ENCODE peak calls at places on chromosomes 4 and X, in nine cellular contexts. I is IMR-90, Y is lower leg skin, Q is stomach, R is right lobe of liver, V is ovary, S is transverse colon, L is uterus, W is adrenal gland. O is an unnamed sample.

GRCh38 chr4:1349359-1350168 is 2.6 kb downstream of the UVSSA start:
- DNase-seq in S (no peak), W (no peak), L (no peak), R (peak; percentile 50), V (no peak), I (no peak), Q (no peak), Y (no peak), O (no peak)

GRCh38 chrX:21398424-21398823 is 24.2 kb downstream of the CNKSR2 start:
- DNase-seq in Q (no peak), L (no peak), W (no peak), R (no peak), S (no peak), V (no peak), I (no peak), Y (no peak), O (no peak)

GRCh38 chr4:96103086-96103485 is 263.2 kb downstream of the PDHA2 start:
- DNase-seq in L (no peak), S (no peak), V (no peak), I (no peak), Q (no peak), Y (no peak), R (no peak), W (no peak), O (no peak)

GRCh38 chr4:38455092-38455855 is 208.7 kb upstream of the KLF3 start:
- DNase-seq in V (no peak), Y (no peak), L (no peak), Q (no peak), I (no peak), S (no peak), R (no peak), W (no peak), O (no peak)

GRCh38 chr4:3262208-3263052 is 13.5 kb downstream of the MSANTD1 start:
- DNase-seq in V (no peak), W (no peak), I (no peak), Y (no peak), S (peak; percentile 3), R (no peak), Q (peak; percentile 17), L (no peak), O (peak; percentile 42)

GRCh38 chr4:52551487-52551886 is 107.6 kb downstream of the USP46 start:
- DNase-seq in Y (no peak), I (no peak), Q (no peak), W (peak; percentile 62), S (no peak), V (peak; percentile 54), L (no peak), R (no peak), O (no peak)

GRCh38 chrX:150693782-150694574 is 782 bp downstream of the MTMR1 start:
- DNase-seq in L (no peak), Y (peak; percentile 64), Q (peak; percentile 66), S (peak; percentile 80), W (peak; percentile 48), V (peak; percentile 30), I (peak; percentile 79), R (peak; percentile 64), O (peak; percentile 83)

GRCh38 chr4:165606465-165607205 is 227.8 kb downstream of the CPE start:
- DNase-seq in Q (no peak), L (no peak), V (no peak), Y (no peak), W (no peak), I (no peak), R (no peak), S (no peak), O (no peak)

GRCh38 chr4:128908735-128909134 is 99.2 kb downstream of the JADE1 start:
- DNase-seq in W (no peak), Q (no peak), S (no peak), V (no peak), L (no peak), R (no peak), Y (no peak), I (peak; percentile 4), O (no peak)

GRCh38 chr4:140239311-140239710 is 85.3 kb upstream of the MAML3 start:
- DNase-seq in Q (no peak), W (no peak), R (no peak), L (no peak), Y (no peak), I (no peak), V (no peak), S (no peak), O (no peak)

GRCh38 chr4:33930497-33930896 is 2313.8 kb downstream of the ARAP2 start:
- DNase-seq in I (no peak), S (no peak), V (no peak), W (no peak), Q (no peak), Y (no peak), L (no peak), R (no peak), O (no peak)

GRCh38 chr4:80484707-80485106 is 149.2 kb downstream of the CFAP299 start:
- DNase-seq in S (no peak), Y (no peak), V (no peak), Q (no peak), L (no peak), I (peak; percentile 50), W (no peak), R (no peak), O (no peak)

GRCh38 chr4:18593297-18594002 is 571.9 kb upstream of the LCORL start:
- DNase-seq in R (no peak), W (peak; percentile 55), Y (peak; percentile 35), S (peak; percentile 47), L (peak; percentile 43), Q (peak; percentile 49), V (peak; percentile 28), I (peak; percentile 74), O (no peak)

DNA sequence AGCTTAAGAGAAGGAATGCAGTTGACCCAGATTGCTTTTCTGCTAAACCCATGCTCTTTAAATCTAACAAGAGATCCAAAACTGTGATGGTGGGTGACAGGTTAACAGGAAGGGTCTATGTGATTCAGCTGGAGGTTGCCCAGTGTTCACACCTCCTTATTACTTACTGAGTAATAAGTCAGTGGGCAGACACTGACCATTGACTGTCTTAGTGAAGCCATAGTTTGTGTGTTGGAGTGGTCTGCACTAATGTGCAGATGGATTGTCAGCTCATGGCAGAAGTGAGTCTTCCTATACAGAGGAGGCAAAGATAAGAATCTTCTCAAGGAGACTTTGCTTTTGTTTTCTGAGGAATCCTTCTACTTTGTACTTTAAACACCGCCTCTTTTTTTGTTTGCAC is 15.2 kb upstream of the RUFY3 start:
- DNase-seq in I (peak; percentile 16), Q (no peak), V (no peak), R (no peak), S (no peak), L (no peak), Y (no peak), W (no peak), O (no peak)
- H3K4me3 ChIP-seq in I (peak overlapping the region; percentile 67), Q (peak overlapping the region; percentile 59), V (peak overlapping the region; percentile 95), R (peak overlapping the region; percentile 93), S (no peak overlapping the region), L (peak overlapping the region; percentile 97), Y (no peak overlapping the region), W (no peak overlapping the region), O (peak overlapping the region; percentile 94)

GRCh38 chr4:153594208-153594607 is 89.9 kb upstream of the TLR2 start:
- DNase-seq in W (no peak), I (peak; percentile 41), Y (peak; percentile 35), S (no peak), Q (no peak), R (no peak), L (no peak), V (no peak), O (no peak)
- TF ChIP-seq POLR2A in W (no peak), I (no peak), Y (no peak), S (no peak), Q (no peak), R (no peak), L (no peak), V (no peak), O (no peak)

GRCh38 chrX:147069926-147070325 is 255.4 kb upstream of the CXorf51A start:
- DNase-seq in S (no peak), Y (no peak), V (no peak), I (no peak), L (no peak), W (no peak), Q (no peak), R (no peak), O (no peak)

GRCh38 chrX:147077472-147077871 is 262.9 kb upstream of the CXorf51A start:
- DNase-seq in L (no peak), W (no peak), R (no peak), V (no peak), I (no peak), Q (no peak), S (no peak), Y (no peak), O (no peak)

GRCh38 chrX:147072747-147073146 is 258.2 kb upstream of the CXorf51A start:
- DNase-seq in L (no peak), V (no peak), Q (no peak), S (no peak), Y (no peak), R (no peak), I (no peak), W (no peak), O (no peak)
- H3K4me3 ChIP-seq in L (no peak overlapping the region), V (no peak overlapping the region), Q (no peak overlapping the region), S (no peak overlapping the region), Y (no peak overlapping the region), R (no peak overlapping the region), I (no peak overlapping the region), W (no peak overlapping the region), O (no peak overlapping the region)

GRCh38 chr4:74041418-74041817 is 2.9 kb upstream of the CXCL3 start:
- DNase-seq in W (no peak), Y (no peak), V (no peak), S (no peak), R (no peak), L (no peak), Q (no peak), I (no peak), O (no peak)

GRCh38 chr4:74037076-74037475 is 1.4 kb downstream of the CXCL3 start:
- DNase-seq in R (no peak), Y (no peak), W (no peak), L (no peak), Q (no peak), S (no peak), V (no peak), I (no peak), O (no peak)

GRCh38 chr4:74038161-74039064 is at the start of gene CXCL3:
- DNase-seq in R (peak; percentile 86), L (peak; percentile 34), Y (peak; percentile 45), I (peak; percentile 40), V (peak; percentile 26), W (peak; percentile 74), Q (peak; percentile 81), S (peak; percentile 86), O (peak; percentile 18)

GRCh38 chr4:74042681-74043080 is 4.2 kb upstream of the CXCL3 start:
- DNase-seq in S (peak; percentile 43), V (no peak), Q (peak; percentile 34), I (no peak), L (no peak), W (no peak), Y (no peak), R (no peak), O (no peak)

DNA sequence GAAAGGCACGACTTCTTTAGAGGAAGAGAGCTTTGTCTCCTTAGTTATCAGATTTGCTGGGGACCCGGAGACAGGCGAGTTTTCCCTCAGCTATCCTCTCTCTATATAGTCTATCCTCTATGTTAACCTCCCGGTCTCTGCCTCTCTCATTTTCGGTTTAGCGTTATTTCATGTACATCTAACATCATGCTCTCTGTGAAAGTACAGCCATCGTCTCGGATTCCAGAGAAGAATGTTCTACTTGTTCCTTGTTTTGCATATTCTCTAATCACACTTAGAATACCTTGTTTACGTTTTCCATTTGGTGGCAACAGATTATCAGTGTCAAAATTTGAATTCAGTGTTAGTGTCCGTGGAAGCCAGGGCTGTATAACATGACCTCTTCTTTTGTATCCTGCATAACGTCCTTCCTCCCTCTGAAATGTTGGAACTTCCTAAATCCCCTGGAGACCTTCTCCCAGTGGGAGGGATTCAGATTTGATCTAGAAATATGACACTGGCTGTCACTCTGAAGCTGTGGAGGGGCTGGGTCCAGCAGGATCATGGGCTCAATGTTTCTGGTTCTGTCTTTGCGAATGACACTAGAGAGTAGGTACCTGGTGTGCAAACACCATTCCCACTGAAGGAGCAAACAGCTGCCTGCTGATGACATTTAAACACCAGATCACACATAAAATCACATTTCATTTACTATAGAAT is 725 bp upstream of the CXCL3 start:
- DNase-seq in S (no peak), W (no peak), R (no peak), I (peak; percentile 16), Y (no peak), L (no peak), Q (no peak), V (no peak), O (no peak)
- TF ChIP-seq POLR2A in S (no peak), W (no peak), R (no peak), I (no peak), Y (no peak), L (no peak), Q (no peak), V (no peak), O (no peak)